ENCODE peak calls at places on chromosomes 2 and 18, in five cellular contexts. S is activated T-cell treated with anti-CD3 and anti-CD28 coated beads for 24 hours, L is NCI-H460, X is thoracic aorta, W is midbrain. D is an unnamed sample.

GRCh38 chr18:73088445-73088844 is 220.7 kb upstream of the NETO1 start:
- DNase-seq in L (no peak), S (no peak), W (no peak), X (no peak), D (no peak)

GRCh38 chr18:10213526-10213925 is 240.9 kb upstream of the APCDD1 start:
- DNase-seq in X (no peak), S (no peak), W (no peak), L (no peak), D (no peak)

GRCh38 chr2:42859006-42859552 is 66.7 kb upstream of the HAAO start:
- DNase-seq in S (peak), L (peak), X (peak), W (peak), D (peak)

GRCh38 chr2:112092286-112093041 is 37.4 kb downstream of the TMEM87B start:
- DNase-seq in X (no peak), S (no peak), L (no peak), W (no peak), D (no peak)

GRCh38 chr2:164840458-164840929 is 1.1 kb downstream of the COBLL1 start:
- DNase-seq in S (no peak), L (no peak), X (peak), W (no peak), D (no peak)

GRCh38 chr18:10353791-10354190 is 100.6 kb upstream of the APCDD1 start:
- DNase-seq in X (no peak), L (no peak), W (no peak), S (no peak), D (no peak)

GRCh38 chr2:224545884-224546644 is 39.1 kb downstream of the CUL3 start:
- DNase-seq in X (no peak), L (no peak), W (no peak), S (no peak), D (no peak)

GRCh38 chr2:102724553-102724952 is 37.3 kb upstream of the TMEM182 start:
- DNase-seq in W (no peak), S (no peak), X (no peak), L (no peak), D (peak)

GRCh38 chr2:197113221-197113831 is 186.8 kb upstream of the PGAP1 start:
- DNase-seq in L (peak), X (no peak), S (no peak), W (peak), D (no peak)

GRCh38 chr18:56903686-56904085 is 243.2 kb upstream of the BOD1L2 start:
- DNase-seq in W (no peak), S (no peak), X (no peak), L (no peak), D (no peak)

GRCh38 chr2:21011453-21011852 is 32.4 kb downstream of the APOB start:
- DNase-seq in S (no peak), L (no peak), X (no peak), W (no peak), D (no peak)

GRCh38 chr2:163374282-163374681 is 361.5 kb downstream of the FIGN start:
- DNase-seq in X (no peak), L (no peak), W (no peak), S (no peak), D (no peak)

GRCh38 chr2:168669151-168669550 is 133.3 kb upstream of the NOSTRIN start:
- DNase-seq in L (no peak), W (no peak), X (no peak), S (no peak), D (no peak)

GRCh38 chr2:231351648-231352047 is 43.9 kb upstream of the B3GNT7 start:
- DNase-seq in X (no peak), S (no peak), L (no peak), W (no peak), D (no peak)

GRCh38 chr2:218155953-218156479 is 10.7 kb downstream of the CXCR1 start:
- DNase-seq in X (no peak), L (no peak), S (no peak), W (no peak), D (no peak)

GRCh38 chr2:235378944-235379343 is 114.9 kb upstream of the AGAP1 start:
- DNase-seq in W (no peak), L (no peak), X (no peak), S (no peak), D (no peak)